ENCODE peak calls at places on chromosomes 3 and 15, in four cellular contexts. One of them, this sample, is unnamed.

GRCh38 chr3:194196876-194197275 is 60.9 kb downstream of the HES1 start:
- DNase-seq in fibroblast of mammary gland: no peak
- DNase-seq in SK-N-MC: no peak
- DNase-seq in ovary: no peak
- DNase-seq in this sample: no peak

GRCh38 chr3:101146946-101147345 is 153.7 kb upstream of the ABI3BP start:
- DNase-seq in ovary: no peak
- DNase-seq in SK-N-MC: no peak
- DNase-seq in fibroblast of mammary gland: no peak
- DNase-seq in this sample: no peak

GRCh38 chr3:11944052-11944673 is 60.0 kb upstream of the SYN2 start:
- DNase-seq in fibroblast of mammary gland: peak; percentile 45
- DNase-seq in ovary: no peak
- DNase-seq in SK-N-MC: no peak
- DNase-seq in this sample: no peak

GRCh38 chr3:29880809-29881208 is 599.9 kb downstream of the RBMS3 start:
- DNase-seq in ovary: no peak
- DNase-seq in SK-N-MC: no peak
- DNase-seq in fibroblast of mammary gland: no peak
- DNase-seq in this sample: no peak

GRCh38 chr15:59687831-59688230 is 1.3 kb downstream of the BNIP2 start:
- DNase-seq in SK-N-MC: no peak
- DNase-seq in fibroblast of mammary gland: peak; percentile 36
- DNase-seq in ovary: no peak
- DNase-seq in this sample: no peak

GRCh38 chr3:66011098-66011655 is 27.5 kb downstream of the MAGI1 start:
- DNase-seq in fibroblast of mammary gland: no peak
- DNase-seq in ovary: no peak
- DNase-seq in SK-N-MC: no peak
- DNase-seq in this sample: no peak

GRCh38 chr15:78925956-78926743 is 18.7 kb downstream of the CTSH start:
- DNase-seq in ovary: no peak
- DNase-seq in SK-N-MC: no peak
- DNase-seq in fibroblast of mammary gland: no peak
- DNase-seq in this sample: no peak

GRCh38 chr3:46979958-46980497 is 562 bp downstream of the NBEAL2 start:
- DNase-seq in SK-N-MC: no peak
- DNase-seq in fibroblast of mammary gland: no peak
- DNase-seq in ovary: peak; percentile 48
- DNase-seq in this sample: no peak

GRCh38 chr3:125479091-125479490 is 40.9 kb downstream of the SNX4 start:
- DNase-seq in ovary: no peak
- DNase-seq in SK-N-MC: no peak
- DNase-seq in fibroblast of mammary gland: peak; percentile 50
- DNase-seq in this sample: no peak

GRCh38 chr3:43998374-43998840 is 243.3 kb upstream of the TOPAZ1 start:
- DNase-seq in SK-N-MC: no peak
- DNase-seq in fibroblast of mammary gland: peak; percentile 25
- DNase-seq in ovary: no peak
- DNase-seq in this sample: no peak

GRCh38 chr3:43999920-44000319 is 241.8 kb upstream of the TOPAZ1 start:
- DNase-seq in fibroblast of mammary gland: no peak
- DNase-seq in SK-N-MC: no peak
- DNase-seq in ovary: no peak
- DNase-seq in this sample: no peak

GRCh38 chr3:44001072-44001471 is 240.6 kb upstream of the TOPAZ1 start:
- DNase-seq in SK-N-MC: no peak
- DNase-seq in ovary: no peak
- DNase-seq in fibroblast of mammary gland: no peak
- DNase-seq in this sample: no peak

GRCh38 chr3:43998841-43999805 is 242.6 kb upstream of the TOPAZ1 start:
- DNase-seq in fibroblast of mammary gland: peak; percentile 74
- DNase-seq in ovary: no peak
- DNase-seq in SK-N-MC: no peak
- DNase-seq in this sample: no peak

GRCh38 chr3:44000586-44000985 is 241.1 kb upstream of the TOPAZ1 start:
- DNase-seq in ovary: no peak
- DNase-seq in fibroblast of mammary gland: peak; percentile 82
- DNase-seq in SK-N-MC: no peak
- DNase-seq in this sample: no peak
- H3K4me3 ChIP-seq in ovary: no peak overlapping the region
- H3K4me3 ChIP-seq in fibroblast of mammary gland: peak overlapping the region; percentile 92
- H3K4me3 ChIP-seq in SK-N-MC: no peak overlapping the region
- H3K4me3 ChIP-seq in this sample: no peak overlapping the region

GRCh38 chr15:31367021-31367729 is 40.5 kb downstream of the KLF13 start:
- DNase-seq in SK-N-MC: no peak
- DNase-seq in ovary: no peak
- DNase-seq in fibroblast of mammary gland: peak; percentile 13
- DNase-seq in this sample: no peak

GRCh38 chr15:31365655-31366127 is 39.1 kb downstream of the KLF13 start:
- DNase-seq in fibroblast of mammary gland: peak; percentile 92
- DNase-seq in ovary: peak; percentile 91
- DNase-seq in SK-N-MC: peak; percentile 35
- DNase-seq in this sample: peak; percentile 96

GRCh38 chr15:31366169-31366734 is 39.6 kb downstream of the KLF13 start:
- DNase-seq in fibroblast of mammary gland: peak; percentile 49
- DNase-seq in SK-N-MC: no peak
- DNase-seq in ovary: peak; percentile 36
- DNase-seq in this sample: peak; percentile 64

GRCh38 chr15:31369716-31370115 is 43.1 kb downstream of the KLF13 start:
- DNase-seq in ovary: no peak
- DNase-seq in SK-N-MC: no peak
- DNase-seq in fibroblast of mammary gland: no peak
- DNase-seq in this sample: no peak

GRCh38 chr15:31367730-31368344 is 41.2 kb downstream of the KLF13 start:
- DNase-seq in fibroblast of mammary gland: no peak
- DNase-seq in ovary: no peak
- DNase-seq in SK-N-MC: no peak
- DNase-seq in this sample: no peak
- H3K4me3 ChIP-seq in fibroblast of mammary gland: no peak overlapping the region
- H3K4me3 ChIP-seq in ovary: no peak overlapping the region
- H3K4me3 ChIP-seq in SK-N-MC: no peak overlapping the region
- H3K4me3 ChIP-seq in this sample: no peak overlapping the region

GRCh38 chr3:128496602-128497304 is 3.8 kb upstream of the GATA2 start:
- DNase-seq in SK-N-MC: no peak
- DNase-seq in ovary: no peak
- DNase-seq in fibroblast of mammary gland: peak; percentile 28
- DNase-seq in this sample: no peak
- H3K4me3 ChIP-seq in SK-N-MC: peak overlapping the region; percentile 84
- H3K4me3 ChIP-seq in ovary: peak overlapping the region; percentile 42
- H3K4me3 ChIP-seq in fibroblast of mammary gland: no peak overlapping the region
- H3K4me3 ChIP-seq in this sample: no peak overlapping the region

GRCh38 chr15:42918047-42918446 is 2.5 kb downstream of the TTBK2 start:
- DNase-seq in ovary: no peak
- DNase-seq in SK-N-MC: no peak
- DNase-seq in fibroblast of mammary gland: no peak
- DNase-seq in this sample: no peak
- H3K4me3 ChIP-seq in ovary: no peak overlapping the region
- H3K4me3 ChIP-seq in SK-N-MC: no peak overlapping the region
- H3K4me3 ChIP-seq in fibroblast of mammary gland: no peak overlapping the region
- H3K4me3 ChIP-seq in this sample: no peak overlapping the region